ENCODE peak calls at places on chromosomes 13 and 19, in seven cellular contexts. D is neural progenitor cell, J is hepatocyte, L is HepG2, M is IMR-90, W is fibroblast of lung, Z is ovary. C is an unnamed sample.

GRCh38 chr19:47331931-47332547 is at the start of gene C5AR2:
- DNase-seq in M (no peak), J (no peak), D (no peak), L (no peak), Z (no peak), W (no peak), C (no peak)

GRCh38 chr19:41552558-41552957 is 23.4 kb upstream of the CEACAM21 start:
- DNase-seq in W (no peak), L (no peak), M (no peak), D (no peak), J (no peak), Z (no peak), C (no peak)

GRCh38 chr13:53017433-53017970 is 11.1 kb upstream of the OLFM4 start:
- DNase-seq in W (no peak), M (no peak), J (no peak), Z (no peak), D (no peak), L (no peak), C (no peak)

GRCh38 chr13:27583645-27584044 is 36.7 kb downstream of the LNX2 start:
- DNase-seq in D (no peak), W (peak; percentile 39), J (no peak), L (peak; percentile 7), M (no peak), Z (no peak), C (no peak)

GRCh38 chr19:54325194-54325621 is 12.2 kb upstream of the LILRA5 start:
- DNase-seq in J (peak; percentile 42), Z (no peak), D (peak; percentile 42), L (peak; percentile 30), M (peak; percentile 8), W (no peak), C (peak; percentile 35)

GRCh38 chr13:71320452-71320851 is 546.6 kb downstream of the DACH1 start:
- DNase-seq in L (peak; percentile 24), Z (no peak), J (peak; percentile 23), D (peak; percentile 34), M (peak; percentile 41), W (no peak), C (peak; percentile 55)

GRCh38 chr13:28128926-28129325 is 9.4 kb upstream of the PAN3 start:
- DNase-seq in J (no peak), Z (no peak), W (no peak), M (no peak), D (no peak), L (no peak), C (no peak)

GRCh38 chr13:39353988-39354387 is 249.0 kb downstream of the LHFPL6 start:
- DNase-seq in M (peak; percentile 65), W (peak; percentile 85), D (no peak), L (no peak), Z (no peak), J (no peak), C (no peak)

GRCh38 chr13:38325426-38325825 is 24.2 kb upstream of the UFM1 start:
- DNase-seq in L (no peak), Z (no peak), W (no peak), D (no peak), J (no peak), M (no peak), C (no peak)

GRCh38 chr13:50156140-50156539 is 140.9 kb downstream of the KCNRG start:
- DNase-seq in W (peak; percentile 91), M (peak; percentile 78), Z (no peak), D (no peak), J (no peak), L (peak; percentile 35), C (no peak)

GRCh38 chr19:676343-677105 is at the start of gene FSTL3:
- DNase-seq in Z (peak; percentile 59), M (no peak), J (peak; percentile 77), D (peak; percentile 52), W (peak; percentile 37), L (no peak), C (no peak)

GRCh38 chr13:46369506-46370268 is 17.4 kb downstream of the RUBCNL start:
- DNase-seq in M (peak; percentile 68), Z (no peak), J (peak; percentile 27), L (no peak), D (no peak), W (peak; percentile 79), C (no peak)

GRCh38 chr13:99978781-99979452 is 2.7 kb upstream of the ZIC2 start:
- DNase-seq in Z (no peak), M (no peak), D (peak; percentile 92), J (peak; percentile 30), W (no peak), L (no peak), C (no peak)

GRCh38 chr13:94419304-94419943 is 60.1 kb downstream of the DCT start:
- DNase-seq in J (no peak), W (peak; percentile 75), Z (no peak), L (no peak), D (no peak), M (peak; percentile 86), C (no peak)

GRCh38 chr19:45505151-45505995 is 1.9 kb upstream of the VASP start:
- DNase-seq in Z (no peak), M (peak; percentile 58), J (no peak), L (no peak), W (peak; percentile 48), D (no peak), C (no peak)

GRCh38 chr19:48737360-48737998 is 2.9 kb downstream of the RASIP1 start:
- DNase-seq in L (no peak), Z (peak; percentile 63), M (no peak), J (no peak), D (peak; percentile 69), W (no peak), C (no peak)

DNA sequence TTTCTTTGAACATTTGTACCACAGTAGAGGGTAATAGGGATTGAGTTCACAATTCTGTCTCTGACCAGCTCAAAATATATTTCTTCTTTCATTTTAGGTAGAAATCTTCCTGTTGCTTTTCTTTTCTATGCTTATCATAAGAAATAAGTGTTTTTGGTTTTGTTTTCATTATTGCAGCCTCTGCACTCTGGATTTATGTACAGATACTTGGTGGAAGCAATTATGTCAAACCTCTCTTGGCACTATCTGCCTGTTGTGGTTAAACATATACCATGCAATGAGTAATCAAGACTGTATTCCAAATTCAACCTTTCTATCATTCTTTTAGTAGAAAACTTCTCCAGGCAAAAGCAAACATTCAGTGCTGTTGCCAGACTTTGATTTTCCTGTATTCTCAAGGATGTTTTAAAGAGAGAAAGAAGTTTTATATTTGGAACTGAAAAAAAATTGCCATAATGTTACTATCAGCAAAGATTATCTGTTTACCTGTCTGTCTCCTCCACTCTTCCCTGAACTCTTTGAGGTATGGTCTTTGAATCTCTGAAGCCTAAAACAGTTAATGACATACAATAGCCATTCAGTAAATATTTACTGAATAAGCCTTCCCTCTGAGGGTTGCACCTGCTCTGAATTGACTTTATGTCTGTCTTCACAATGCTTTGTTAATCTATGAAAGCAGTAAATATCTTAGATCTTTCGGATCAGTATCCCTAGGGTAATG is 612.5 kb upstream of the PRR20A start:
- DNase-seq in L (no peak), J (no peak), W (no peak), Z (no peak), M (no peak), D (no peak), C (no peak)
- H3K27ac ChIP-seq in L (no peak overlapping the region), J (no peak overlapping the region), W (no peak overlapping the region), Z (no peak overlapping the region), M (no peak overlapping the region), D (no peak overlapping the region), C (no peak overlapping the region)

DNA sequence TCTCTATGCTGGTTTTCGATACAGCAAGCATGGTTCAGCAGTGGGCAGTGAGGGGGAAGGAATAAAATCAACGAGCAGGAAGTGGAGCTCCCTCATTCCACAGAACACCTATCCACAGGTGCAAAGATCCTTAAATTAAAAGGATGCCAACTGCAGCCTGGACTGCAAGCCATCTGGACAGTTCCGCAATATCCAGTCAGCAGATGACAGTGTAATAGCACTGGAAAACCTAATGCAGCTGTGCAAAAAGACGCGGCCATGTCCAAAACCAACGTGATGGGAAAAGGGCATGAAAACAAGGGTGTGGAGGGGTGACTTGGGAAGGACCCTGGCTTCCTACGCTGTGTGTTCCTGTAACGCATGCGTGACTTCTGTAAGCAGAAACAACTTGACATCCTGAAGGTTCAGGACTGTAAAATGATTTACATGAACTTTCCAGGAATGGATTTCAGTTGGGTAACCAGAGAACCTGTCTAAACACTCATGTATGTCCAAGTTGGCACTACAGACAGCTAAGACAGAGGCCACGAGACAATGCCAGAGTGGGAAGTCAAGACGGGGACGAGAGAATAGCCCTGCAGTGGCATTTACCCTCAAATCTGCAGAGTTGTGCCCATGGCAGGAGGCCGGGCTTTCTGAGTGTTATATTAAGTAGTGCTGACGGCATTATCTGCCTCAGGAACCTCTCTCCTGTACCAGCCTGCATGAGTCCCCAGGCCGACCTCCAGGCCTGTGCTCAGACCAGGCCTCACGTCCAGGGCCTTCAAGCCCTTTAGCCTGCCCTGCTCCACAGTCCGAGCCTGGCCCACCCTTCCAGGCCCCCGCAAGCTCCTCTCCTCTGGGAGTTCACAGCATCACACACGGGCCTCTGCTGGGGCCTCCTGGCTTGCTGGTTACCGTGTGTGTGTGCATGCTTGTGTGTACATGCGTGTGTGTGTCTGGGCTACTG is 26.5 kb downstream of the CAPS start:
- DNase-seq in Z (no peak), D (no peak), W (no peak), L (no peak), M (no peak), J (no peak), C (no peak)
- H3K4me1 ChIP-seq in Z (peaks cover 16% of the 10 kb centered on the region), D (peaks cover 5% of the 10 kb centered on the region), W (peaks cover 24% of the 10 kb centered on the region), L (peaks cover 11% of the 10 kb centered on the region), M (peaks cover 40% of the 10 kb centered on the region), J (peaks cover 39% of the 10 kb centered on the region), C (no peaks in the 10 kb centered on the region)

GRCh38 chr19:55855160-55855559 is 18.8 kb downstream of the NLRP4 start:
- DNase-seq in W (no peak), L (no peak), M (no peak), J (no peak), D (no peak), Z (no peak), C (no peak)
- H3K4me3 ChIP-seq in W (no peak overlapping the region), L (no peak overlapping the region), M (no peak overlapping the region), J (no peak overlapping the region), D (no peak overlapping the region), Z (no peak overlapping the region), C (no peak overlapping the region)

GRCh38 chr19:30717381-30717780 is 345.2 kb downstream of the ZNF536 start:
- DNase-seq in D (no peak), M (no peak), J (no peak), L (no peak), W (no peak), Z (no peak), C (no peak)

GRCh38 chr19:30719991-30720329 is 347.8 kb downstream of the ZNF536 start:
- DNase-seq in J (no peak), D (no peak), W (no peak), L (no peak), M (no peak), Z (peak; percentile 21), C (no peak)

GRCh38 chr19:30718014-30718413 is 345.8 kb downstream of the ZNF536 start:
- DNase-seq in W (no peak), J (no peak), M (no peak), Z (no peak), L (no peak), D (no peak), C (no peak)

GRCh38 chr19:30719189-30719990 is 347.2 kb downstream of the ZNF536 start:
- DNase-seq in J (peak; percentile 74), M (no peak), L (no peak), D (peak; percentile 66), W (peak; percentile 22), Z (peak; percentile 65), C (peak; percentile 65)

GRCh38 chr19:30718728-30719127 is 346.5 kb downstream of the ZNF536 start:
- DNase-seq in M (no peak), J (no peak), W (no peak), L (no peak), Z (no peak), D (no peak), C (peak; percentile 15)
- H3K27ac ChIP-seq in M (no peak overlapping the region), J (peak overlapping the region; percentile 56), W (no peak overlapping the region), L (no peak overlapping the region), Z (no peak overlapping the region), D (no peak overlapping the region), C (no peak overlapping the region)